ENCODE peak calls at places on chromosome 18, in five cellular contexts. One of them, this sample, is unnamed.

GRCh38 chr18:12033643-12034025 is 52.3 kb downstream of the IMPA2 start:
- DNase-seq in A549: no peak
- DNase-seq in GM12878: no peak
- DNase-seq in H1: no peak
- DNase-seq in K562: no peak
- DNase-seq in this sample: no peak

GRCh38 chr18:47968006-47968676 is 37.7 kb upstream of the SMAD2 start:
- DNase-seq in H1: peak
- DNase-seq in K562: no peak
- DNase-seq in A549: peak
- DNase-seq in GM12878: no peak
- DNase-seq in this sample: no peak

GRCh38 chr18:77144451-77145118 is 12.0 kb upstream of the MBP start:
- DNase-seq in H1: no peak
- DNase-seq in GM12878: no peak
- DNase-seq in K562: no peak
- DNase-seq in A549: no peak
- DNase-seq in this sample: no peak

GRCh38 chr18:54767094-54767493 is 61.2 kb upstream of the RAB27B start:
- DNase-seq in H1: no peak
- DNase-seq in K562: no peak
- DNase-seq in A549: peak
- DNase-seq in GM12878: no peak
- DNase-seq in this sample: peak

GRCh38 chr18:22275706-22276333 is 106.4 kb downstream of the GATA6 start:
- DNase-seq in A549: no peak
- DNase-seq in GM12878: no peak
- DNase-seq in K562: no peak
- DNase-seq in H1: no peak
- DNase-seq in this sample: no peak

GRCh38 chr18:44876024-44876423 is 195.3 kb downstream of the SETBP1 start:
- DNase-seq in K562: no peak
- DNase-seq in A549: no peak
- DNase-seq in H1: no peak
- DNase-seq in GM12878: no peak
- DNase-seq in this sample: no peak

GRCh38 chr18:39701839-39702238 is 2136.2 kb upstream of the CELF4 start:
- DNase-seq in GM12878: no peak
- DNase-seq in A549: peak
- DNase-seq in H1: no peak
- DNase-seq in K562: no peak
- DNase-seq in this sample: peak

GRCh38 chr18:43420091-43420490 is 142.8 kb upstream of the SYT4 start:
- DNase-seq in H1: no peak
- DNase-seq in K562: no peak
- DNase-seq in A549: no peak
- DNase-seq in GM12878: no peak
- DNase-seq in this sample: no peak

GRCh38 chr18:56368066-56368465 is 270.3 kb downstream of the TXNL1 start:
- DNase-seq in K562: no peak
- DNase-seq in H1: no peak
- DNase-seq in A549: no peak
- DNase-seq in GM12878: no peak
- DNase-seq in this sample: no peak

GRCh38 chr18:48769006-48769646 is 181.6 kb downstream of the SMAD7 start:
- DNase-seq in H1: no peak
- DNase-seq in GM12878: no peak
- DNase-seq in A549: no peak
- DNase-seq in K562: no peak
- DNase-seq in this sample: no peak

GRCh38 chr18:51654441-51655326 is 457.2 kb upstream of the MEX3C start:
- DNase-seq in A549: no peak
- DNase-seq in H1: no peak
- DNase-seq in GM12878: no peak
- DNase-seq in K562: no peak
- DNase-seq in this sample: no peak

GRCh38 chr18:23809411-23809810 is 120.2 kb downstream of the LAMA3 start:
- DNase-seq in A549: no peak
- DNase-seq in K562: no peak
- DNase-seq in H1: no peak
- DNase-seq in GM12878: no peak
- DNase-seq in this sample: no peak

GRCh38 chr18:23811176-23811575 is 121.9 kb downstream of the LAMA3 start:
- DNase-seq in A549: no peak
- DNase-seq in H1: no peak
- DNase-seq in K562: no peak
- DNase-seq in GM12878: no peak
- DNase-seq in this sample: no peak

GRCh38 chr18:23814977-23815614 is 125.8 kb downstream of the LAMA3 start:
- DNase-seq in A549: no peak
- DNase-seq in GM12878: no peak
- DNase-seq in K562: no peak
- DNase-seq in H1: no peak
- DNase-seq in this sample: no peak

GRCh38 chr18:23810396-23810795 is 121.1 kb downstream of the LAMA3 start:
- DNase-seq in GM12878: no peak
- DNase-seq in K562: no peak
- DNase-seq in H1: no peak
- DNase-seq in A549: no peak
- DNase-seq in this sample: no peak

DNA sequence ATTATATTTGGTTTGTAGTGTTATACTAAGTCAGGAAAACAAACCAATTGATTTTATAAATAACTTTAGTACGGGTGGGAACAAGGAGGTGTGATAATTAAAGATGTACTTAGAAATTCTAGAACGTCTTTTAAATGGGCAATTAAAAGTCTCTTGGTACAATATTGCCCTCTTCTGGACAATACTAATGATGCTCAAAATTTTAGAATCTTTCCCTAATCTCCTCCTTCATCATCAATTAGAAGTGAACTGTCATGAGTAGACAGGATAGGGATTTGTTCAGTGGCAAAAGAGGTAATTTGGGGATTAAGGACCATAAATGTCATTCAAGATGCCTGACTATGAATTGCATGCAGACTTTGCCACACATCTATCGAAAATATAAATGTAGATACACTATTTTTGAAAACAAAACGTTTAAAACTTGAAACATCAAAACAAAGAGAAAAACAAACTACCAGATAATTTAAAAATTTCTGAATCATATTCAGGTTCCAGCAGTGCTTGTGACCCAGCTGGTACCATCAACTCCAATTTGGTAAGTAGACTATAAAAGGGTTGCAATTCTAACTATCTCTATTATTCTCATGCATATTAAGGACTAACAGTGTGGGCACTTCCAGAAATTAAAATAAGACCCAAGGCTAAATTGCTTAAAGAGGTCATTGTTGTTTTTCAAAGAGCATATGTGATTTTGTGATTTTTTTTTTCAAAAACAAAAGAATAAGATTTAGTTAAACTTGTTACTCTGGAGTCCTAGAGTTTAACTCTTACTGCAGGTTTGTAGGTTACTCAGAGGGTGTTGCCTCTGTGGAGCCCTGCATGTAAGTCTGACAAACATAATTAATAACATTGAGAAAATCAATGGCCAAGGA is 123.5 kb downstream of the LAMA3 start:
- DNase-seq in K562: peak
- DNase-seq in H1: no peak
- DNase-seq in GM12878: no peak
- DNase-seq in A549: peak
- DNase-seq in this sample: no peak
- TF ChIP-seq CHD2 in K562: no peak
- TF ChIP-seq CHD2 in H1: no peak
- TF ChIP-seq CHD2 in GM12878: no peak
- TF ChIP-seq CHD2 in A549: no peak
- TF ChIP-seq CHD2 in this sample: no peak

GRCh38 chr18:50207722-50208121 is 12.8 kb upstream of the MYO5B start:
- DNase-seq in GM12878: no peak
- DNase-seq in K562: no peak
- DNase-seq in H1: no peak
- DNase-seq in A549: no peak
- DNase-seq in this sample: peak

GRCh38 chr18:50201476-50201875 is 6.5 kb upstream of the MYO5B start:
- DNase-seq in GM12878: no peak
- DNase-seq in A549: no peak
- DNase-seq in K562: no peak
- DNase-seq in H1: no peak
- DNase-seq in this sample: no peak

DNA sequence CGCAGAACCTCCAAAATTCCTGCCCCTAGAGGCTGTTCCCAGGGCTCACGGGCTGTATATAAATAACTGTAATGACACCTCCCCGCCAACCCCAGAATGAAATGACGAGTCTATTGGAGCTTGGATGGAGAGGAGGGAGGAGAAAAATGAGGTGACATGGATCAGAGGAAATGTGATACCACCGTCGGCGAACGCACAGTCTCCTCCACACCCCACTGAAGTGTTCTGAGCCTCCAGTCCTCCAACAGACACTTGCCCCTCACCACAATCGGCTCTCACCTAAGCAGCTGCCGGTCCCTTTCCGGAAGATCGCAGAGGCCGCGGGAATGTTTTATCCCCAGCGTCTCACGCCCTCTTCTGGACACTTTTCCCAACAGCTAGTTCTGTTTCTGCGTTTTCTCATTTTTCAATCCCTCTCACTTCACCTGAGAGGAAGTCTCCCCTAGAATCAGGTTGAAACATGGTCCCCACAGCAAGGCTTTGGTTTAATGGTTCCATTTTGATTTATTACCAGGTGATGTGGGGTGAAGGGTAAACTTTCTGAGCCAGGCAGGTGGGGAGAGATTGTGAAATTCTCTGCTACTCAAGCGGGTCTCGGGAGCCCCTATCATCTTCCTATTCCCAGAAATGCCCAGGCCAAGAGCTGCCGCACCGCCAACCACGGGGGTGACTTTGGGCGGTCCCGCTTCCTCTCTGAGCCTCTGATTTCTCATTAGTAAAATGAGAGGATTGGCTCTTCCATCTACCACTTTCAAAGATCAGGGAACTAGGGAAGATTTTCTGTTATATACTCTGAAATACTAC is 9.1 kb upstream of the MYO5B start:
- DNase-seq in GM12878: no peak
- DNase-seq in H1: no peak
- DNase-seq in K562: peak
- DNase-seq in A549: peak
- DNase-seq in this sample: peak
- TF ChIP-seq POLR2A in GM12878: no peak
- TF ChIP-seq POLR2A in H1: no peak
- TF ChIP-seq POLR2A in K562: no peak
- TF ChIP-seq POLR2A in A549: no peak
- TF ChIP-seq POLR2A in this sample: no peak

GRCh38 chr18:49845629-49846252 is 32.4 kb upstream of the ACAA2 start:
- DNase-seq in A549: no peak
- DNase-seq in H1: no peak
- DNase-seq in K562: no peak
- DNase-seq in GM12878: no peak
- DNase-seq in this sample: no peak

GRCh38 chr18:49844903-49845302 is 31.6 kb upstream of the ACAA2 start:
- DNase-seq in GM12878: no peak
- DNase-seq in A549: no peak
- DNase-seq in K562: no peak
- DNase-seq in H1: no peak
- DNase-seq in this sample: no peak

GRCh38 chr18:49843131-49843530 is 29.8 kb upstream of the ACAA2 start:
- DNase-seq in H1: no peak
- DNase-seq in K562: no peak
- DNase-seq in A549: no peak
- DNase-seq in GM12878: no peak
- DNase-seq in this sample: no peak

GRCh38 chr18:49842656-49843055 is 29.3 kb upstream of the ACAA2 start:
- DNase-seq in GM12878: no peak
- DNase-seq in A549: no peak
- DNase-seq in K562: no peak
- DNase-seq in H1: no peak
- DNase-seq in this sample: no peak

GRCh38 chr18:49843778-49844625 is 30.7 kb upstream of the ACAA2 start:
- DNase-seq in K562: no peak
- DNase-seq in GM12878: no peak
- DNase-seq in H1: no peak
- DNase-seq in A549: no peak
- DNase-seq in this sample: no peak
- TF ChIP-seq CHD2 in K562: no peak
- TF ChIP-seq CHD2 in GM12878: no peak
- TF ChIP-seq CHD2 in H1: no peak
- TF ChIP-seq CHD2 in A549: no peak
- TF ChIP-seq CHD2 in this sample: no peak

GRCh38 chr18:9066817-9067306 is 35.6 kb upstream of the NDUFV2 start:
- DNase-seq in H1: no peak
- DNase-seq in A549: no peak
- DNase-seq in K562: peak
- DNase-seq in GM12878: peak
- DNase-seq in this sample: no peak
- TF ChIP-seq POLR2A in H1: no peak
- TF ChIP-seq POLR2A in A549: no peak
- TF ChIP-seq POLR2A in K562: no peak
- TF ChIP-seq POLR2A in GM12878: peak
- TF ChIP-seq POLR2A in this sample: no peak

GRCh38 chr18:70175216-70175615 is 30.3 kb downstream of the RTTN start:
- DNase-seq in K562: no peak
- DNase-seq in H1: no peak
- DNase-seq in A549: no peak
- DNase-seq in GM12878: no peak
- DNase-seq in this sample: no peak

GRCh38 chr18:70172225-70172624 is 33.3 kb downstream of the RTTN start:
- DNase-seq in H1: no peak
- DNase-seq in GM12878: no peak
- DNase-seq in K562: no peak
- DNase-seq in A549: peak
- DNase-seq in this sample: no peak

GRCh38 chr18:70165936-70166335 is 39.6 kb downstream of the RTTN start:
- DNase-seq in K562: no peak
- DNase-seq in H1: no peak
- DNase-seq in A549: no peak
- DNase-seq in GM12878: peak
- DNase-seq in this sample: no peak

GRCh38 chr18:70166668-70167067 is 38.8 kb downstream of the RTTN start:
- DNase-seq in K562: no peak
- DNase-seq in A549: no peak
- DNase-seq in GM12878: no peak
- DNase-seq in H1: no peak
- DNase-seq in this sample: no peak

DNA sequence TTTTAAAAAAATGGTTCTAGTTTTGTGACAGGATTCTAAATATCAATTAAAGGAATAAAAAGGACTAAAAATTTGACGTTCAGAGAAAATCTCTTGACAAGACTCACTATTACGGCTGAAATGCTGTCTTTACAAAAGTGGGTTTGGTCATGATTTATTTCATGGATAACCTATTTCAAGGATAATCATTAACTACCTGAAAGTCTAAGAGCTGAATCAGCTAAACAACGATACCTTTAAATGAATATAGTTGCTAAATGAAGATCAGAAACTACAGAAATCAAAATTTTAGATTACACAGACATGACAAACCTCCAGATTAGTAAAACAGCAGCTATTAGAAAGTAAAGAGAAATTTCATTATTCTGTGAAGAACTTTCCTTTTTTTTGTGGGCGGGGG is 35.7 kb downstream of the RTTN start:
- DNase-seq in K562: no peak
- DNase-seq in GM12878: no peak
- DNase-seq in A549: no peak
- DNase-seq in H1: no peak
- DNase-seq in this sample: no peak
- TF ChIP-seq CHD2 in K562: no peak
- TF ChIP-seq CHD2 in GM12878: no peak
- TF ChIP-seq CHD2 in A549: no peak
- TF ChIP-seq CHD2 in H1: no peak
- TF ChIP-seq CHD2 in this sample: no peak

This sample was measured in HepG2.